ENCODE peak calls at places on chromosomes 4 and X, in seven cellular contexts. F is testis, X is GM12892, Z is ovary, M is tibial nerve, D is sigmoid colon, E is esophagus muscularis mucosa. W is an unnamed sample.
A peak's percentile ranks its signal among the peaks of the same experiment; 100 is the strongest.

GRCh38 chr4:13547563-13548041 is 3.3 kb upstream of the NKX3-2 start:
- DNase-seq in D (peak; percentile 79), F (no peak), Z (no peak), X (peak; percentile 40), M (no peak), E (no peak), W (no peak)

GRCh38 chr4:140661550-140661949 is 92.8 kb upstream of the UCP1 start:
- DNase-seq in F (no peak), D (no peak), Z (no peak), M (no peak), E (no peak), X (no peak), W (no peak)

GRCh38 chr4:149173241-149174013 is 642.2 kb downstream of the IQCM start:
- DNase-seq in M (no peak), Z (no peak), F (no peak), X (no peak), E (no peak), D (no peak), W (no peak)

GRCh38 chrX:1323315-1323714 is 13.3 kb upstream of the IL3RA start:
- DNase-seq in Z (no peak), M (peak; percentile 15), F (peak; percentile 73), X (peak; percentile 43), E (no peak), D (no peak), W (no peak)

GRCh38 chr4:159607824-159608223 is 504.9 kb downstream of the RAPGEF2 start:
- DNase-seq in D (no peak), F (no peak), E (no peak), M (no peak), X (no peak), Z (no peak), W (no peak)

GRCh38 chrX:2614911-2615310 is 76.2 kb upstream of the CD99 start:
- DNase-seq in Z (no peak), E (no peak), X (no peak), F (no peak), M (peak; percentile 26), D (no peak), W (no peak)

GRCh38 chrX:132401935-132402334 is 86.9 kb downstream of the MBNL3 start:
- DNase-seq in X (no peak), Z (no peak), D (no peak), F (no peak), M (no peak), E (no peak), W (no peak)

GRCh38 chr4:1255699-1256098 is 6.8 kb upstream of the CTBP1 start:
- DNase-seq in D (no peak), M (no peak), F (no peak), E (no peak), Z (no peak), X (no peak), W (no peak)

GRCh38 chr4:27692098-27692679 is 831.5 kb downstream of the STIM2 start:
- DNase-seq in M (no peak), D (no peak), Z (no peak), F (peak; percentile 30), X (no peak), E (no peak), W (no peak)

GRCh38 chr4:76523593-76523992 is 88.6 kb downstream of the SHROOM3 start:
- DNase-seq in M (no peak), X (no peak), Z (no peak), D (no peak), E (no peak), F (no peak), W (no peak)

GRCh38 chrX:11409957-11410356 is 116.7 kb downstream of the AMELX start:
- DNase-seq in X (no peak), Z (no peak), D (no peak), M (no peak), F (no peak), E (no peak), W (no peak)

GRCh38 chr4:1047106-1047975 is 35.9 kb downstream of the FGFRL1 start:
- DNase-seq in D (peak; percentile 67), E (no peak), X (peak; percentile 24), M (no peak), Z (peak; percentile 55), F (no peak), W (no peak)

GRCh38 chr4:145722561-145722960 is 42.6 kb downstream of the C4orf51 start:
- DNase-seq in X (no peak), D (no peak), M (no peak), E (no peak), Z (no peak), F (no peak), W (no peak)

GRCh38 chr4:41865306-41865980 is 69.8 kb upstream of the TMEM33 start:
- DNase-seq in E (no peak), F (no peak), X (no peak), D (no peak), M (no peak), Z (no peak), W (no peak)

GRCh38 chr4:122012735-122013134 is 60.9 kb upstream of the TRPC3 start:
- DNase-seq in X (no peak), F (no peak), D (no peak), Z (no peak), M (no peak), E (no peak), W (no peak)

GRCh38 chrX:75229774-75230173 is 44.1 kb upstream of the UPRT start:
- DNase-seq in E (no peak), M (no peak), Z (no peak), X (no peak), D (no peak), F (no peak), W (no peak)

GRCh38 chr4:78662661-78663060 is 111.1 kb downstream of the ANXA3 start:
- DNase-seq in M (no peak), X (no peak), F (no peak), E (no peak), D (no peak), Z (no peak), W (no peak)

GRCh38 chr4:44446801-44447562 is 1.6 kb downstream of the KCTD8 start:
- DNase-seq in Z (peak; percentile 24), D (peak; percentile 46), F (no peak), M (no peak), X (no peak), E (no peak), W (no peak)
- TF ChIP-seq POLR2A in Z (no peak), D (no peak), F (no peak), M (no peak), X (no peak), E (no peak), W (no peak)

GRCh38 chr4:182778222-182778982 is 138.8 kb downstream of the DCTD start:
- DNase-seq in Z (no peak), D (no peak), X (no peak), E (no peak), M (no peak), F (no peak), W (no peak)

GRCh38 chr4:182770969-182771330 is 146.2 kb downstream of the DCTD start:
- DNase-seq in F (no peak), M (no peak), X (no peak), Z (no peak), E (no peak), D (no peak), W (no peak)

GRCh38 chr4:182775075-182775474 is 142.1 kb downstream of the DCTD start:
- DNase-seq in E (no peak), Z (no peak), F (no peak), X (no peak), M (no peak), D (no peak), W (no peak)

DNA sequence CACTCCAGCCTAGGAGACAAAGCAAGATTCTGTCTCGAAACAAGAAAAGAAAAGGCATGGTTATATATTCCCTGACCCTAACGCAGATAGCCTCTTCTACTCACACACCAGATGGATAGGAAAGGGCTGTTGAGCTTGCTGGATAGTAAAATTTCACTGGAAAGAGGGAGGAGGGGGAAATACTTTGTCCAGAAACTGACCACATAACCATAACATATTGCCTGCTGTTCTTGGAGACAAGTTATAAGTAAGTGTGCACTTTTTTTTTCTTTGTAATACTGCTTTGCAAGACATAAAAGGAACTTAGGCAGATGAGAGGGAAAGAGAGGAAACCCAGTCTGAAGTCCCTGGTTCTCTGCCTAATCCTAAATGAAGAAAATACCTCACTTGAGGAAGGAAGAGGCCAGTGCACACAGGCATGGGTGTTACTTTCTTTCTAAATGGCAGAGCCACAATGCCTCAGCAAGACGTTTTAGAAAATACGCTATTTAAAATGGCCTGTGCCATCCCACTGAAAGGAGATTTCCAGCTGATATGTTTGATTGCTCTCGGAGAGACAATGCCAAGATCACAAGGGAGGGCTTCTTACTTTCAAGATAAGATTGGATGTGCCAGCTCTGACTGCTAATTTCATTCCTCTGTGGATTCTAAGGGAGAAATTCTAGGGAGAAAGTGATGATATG is 140.7 kb downstream of the DCTD start:
- DNase-seq in X (no peak), D (no peak), M (no peak), F (no peak), Z (no peak), E (no peak), W (no peak)
- TF ChIP-seq POLR2A in X (no peak), D (no peak), M (no peak), F (no peak), Z (no peak), E (no peak), W (no peak)

GRCh38 chr4:158201310-158201709 is 9.0 kb upstream of the TMEM144 start:
- DNase-seq in Z (no peak), D (no peak), M (no peak), E (no peak), F (no peak), X (no peak), W (no peak)
- TF ChIP-seq POLR2A in Z (no peak), D (no peak), M (no peak), E (no peak), F (no peak), X (no peak), W (no peak)

GRCh38 chrX:155070663-155070974 is 317 bp downstream of the CMC4 start:
- DNase-seq in E (no peak), D (peak; percentile 67), Z (no peak), F (no peak), M (peak; percentile 6), X (no peak), W (no peak)

GRCh38 chrX:155069414-155069813 is 1.5 kb downstream of the CMC4 start:
- DNase-seq in Z (no peak), X (no peak), F (no peak), D (no peak), M (no peak), E (no peak), W (no peak)

GRCh38 chrX:155070038-155070437 is 898 bp downstream of the CMC4 start:
- DNase-seq in F (no peak), Z (no peak), D (no peak), M (no peak), E (no peak), X (no peak), W (no peak)

GRCh38 chrX:155071694-155072215 is 447 bp downstream of the BRCC3 start:
- DNase-seq in E (peak; percentile 88), D (peak; percentile 68), Z (peak; percentile 32), X (no peak), M (peak; percentile 5), F (no peak), W (no peak)

DNA sequence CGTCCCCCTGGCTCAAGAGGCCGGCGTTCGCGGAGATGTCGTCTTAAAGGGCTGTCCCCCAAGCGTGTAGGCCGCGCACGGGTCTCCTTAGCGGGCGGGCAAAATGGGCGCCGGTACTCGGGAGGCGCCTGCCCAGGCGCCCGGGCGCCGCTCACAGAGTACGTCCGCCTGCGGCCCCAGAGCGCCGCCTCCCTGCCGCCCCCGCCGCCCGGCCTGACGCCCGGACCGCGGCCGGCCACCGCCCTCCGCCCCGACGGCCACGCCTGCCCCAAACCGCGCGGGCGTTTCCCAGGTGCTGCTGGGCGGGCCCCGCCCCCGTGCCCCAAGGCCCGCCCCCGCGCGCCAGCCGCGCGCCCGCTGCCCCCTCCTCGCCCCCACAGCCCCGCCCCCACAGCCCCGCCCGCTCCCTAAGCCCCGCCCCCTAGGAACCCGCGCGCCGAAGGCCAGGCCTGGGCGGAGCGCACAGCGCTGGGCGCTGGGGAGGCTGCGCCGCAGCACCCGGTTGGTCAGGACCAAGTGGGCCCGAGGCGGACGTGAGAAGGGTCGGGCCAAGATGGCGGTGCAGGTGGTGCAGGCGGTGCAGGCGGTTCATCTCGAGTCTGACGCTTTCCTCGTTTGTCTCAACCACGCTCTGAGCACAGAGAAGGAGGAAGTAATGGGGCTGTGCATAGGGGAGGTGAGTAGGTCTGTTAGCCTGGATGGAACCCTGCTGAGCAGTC is at the start of the genes BRCC3, CMC4 and MTCP1:
- DNase-seq in D (peak; percentile 89), Z (peak; percentile 82), E (peak; percentile 92), F (peak; percentile 82), M (peak; percentile 42), X (peak; percentile 67), W (peak; percentile 93)
- TF ChIP-seq POLR2A in D (peak; percentile 38), Z (peak; percentile 31), E (peak; percentile 35), F (no peak), M (peak; percentile 45), X (peak; percentile 90), W (no peak)

W was measured in lower leg skin.